ENCODE peak calls at places on chromosomes 12 and 14, in four cellular contexts. L is AG20443, S is psoas muscle, D is COR-L47. U is an unnamed sample.
A peak's percentile ranks its signal among the peaks of the same experiment; 100 is the strongest.

GRCh38 chr12:122326597-122326996 is 60.3 kb upstream of the VPS33A start:
- DNase-seq in L (no peak), S (no peak), D (no peak), U (no peak)

GRCh38 chr12:96425321-96425720 is 25.1 kb upstream of the CDK17 start:
- DNase-seq in L (peak; percentile 76), S (no peak), D (no peak), U (no peak)

GRCh38 chr12:94100990-94101901 is 47.1 kb upstream of the PLXNC1 start:
- DNase-seq in L (peak; percentile 87), S (peak; percentile 78), D (peak; percentile 74), U (peak; percentile 49)

GRCh38 chr14:99790978-99791376 is 2.2 kb upstream of the EML1 start:
- DNase-seq in L (no peak), S (no peak), D (no peak), U (no peak)

GRCh38 chr12:121579190-121579791 is 1.5 kb downstream of the KDM2B start:
- DNase-seq in L (peak; percentile 36), S (peak; percentile 26), D (peak; percentile 16), U (no peak)

GRCh38 chr12:114499338-114499737 is 93.4 kb upstream of the TBX5 start:
- DNase-seq in L (peak; percentile 56), S (no peak), D (no peak), U (no peak)

GRCh38 chr12:119594399-119594730 is 791 bp downstream of the TMEM233 start:
- DNase-seq in L (no peak), S (peak; percentile 28), D (no peak), U (no peak)

GRCh38 chr14:20610002-20610765 is 19.0 kb upstream of the RNASE12 start:
- DNase-seq in L (peak; percentile 55), S (peak; percentile 73), D (peak; percentile 66), U (peak; percentile 71)

GRCh38 chr14:20413785-20414117 is 450 bp upstream of the TEP1 start:
- DNase-seq in L (no peak), S (no peak), D (no peak), U (no peak)

GRCh38 chr14:104596451-104596918 is 8.1 kb downstream of the TMEM179 start:
- DNase-seq in L (no peak), S (peak; percentile 4), D (no peak), U (no peak)

U was measured in substantia nigra.